ENCODE peak calls at places on chromosomes 1 and 21, in nine cellular contexts. L is effector memory CD4-positive, alpha-beta T cell; O is dorsolateral prefrontal cortex; C is right cardiac atrium; X is GM12878; W is Peyer's patch; A is left lung; Z is pancreas; K is A549. F is an unnamed sample.
A peak's percentile ranks its signal among the peaks of the same experiment; 100 is the strongest.

GRCh38 chr1:23010734-23011449 is 4.8 kb downstream of the TEX46 start:
- DNase-seq in L (no peak), X (no peak), O (no peak), W (no peak), Z (no peak), A (no peak), C (no peak), K (peak; percentile 48), F (no peak)

GRCh38 chr1:13901041-13901440 is 201.1 kb downstream of the PRDM2 start:
- DNase-seq in K (no peak), A (no peak), O (no peak), Z (no peak), W (no peak), L (no peak), C (no peak), X (no peak), F (peak; percentile 69)

GRCh38 chr1:216057947-216058346 is 365.3 kb downstream of the USH2A start:
- DNase-seq in K (no peak), Z (no peak), A (no peak), O (no peak), W (no peak), C (no peak), X (no peak), L (no peak), F (no peak)

GRCh38 chr1:143497374-143497747 is 474.4 kb downstream of the FAM72C start:
- DNase-seq in L (no peak), X (no peak), K (no peak), A (peak; percentile 18), Z (peak; percentile 7), O (no peak), W (peak; percentile 25), C (no peak), F (no peak)

GRCh38 chr21:44699502-44700001 is 2.6 kb downstream of the KRTAP10-12 start:
- DNase-seq in C (no peak), L (no peak), Z (no peak), O (no peak), X (no peak), W (no peak), K (no peak), A (peak; percentile 58), F (no peak)

GRCh38 chr1:28449904-28450303 is 55.9 kb upstream of the RCC1 start:
- DNase-seq in W (no peak), X (peak; percentile 36), A (no peak), L (no peak), O (no peak), K (no peak), C (no peak), Z (no peak), F (no peak)

GRCh38 chr1:2286923-2287322 is 58.8 kb downstream of the SKI start:
- DNase-seq in A (peak; percentile 34), O (no peak), Z (no peak), W (no peak), X (no peak), L (no peak), K (no peak), C (peak; percentile 74), F (no peak)

GRCh38 chr1:39178541-39179431 is 25.7 kb upstream of the MACF1 start:
- DNase-seq in K (peak; percentile 39), L (no peak), Z (no peak), C (no peak), O (no peak), W (no peak), A (no peak), X (no peak), F (no peak)

GRCh38 chr1:214124281-214124805 is 136.6 kb downstream of the PROX1 start:
- DNase-seq in A (no peak), W (no peak), X (no peak), Z (no peak), O (no peak), L (no peak), C (no peak), K (no peak), F (no peak)

GRCh38 chr1:33683913-33684312 is 180.0 kb upstream of the HMGB4 start:
- DNase-seq in W (no peak), Z (no peak), L (no peak), C (peak; percentile 43), X (no peak), K (no peak), A (no peak), O (peak; percentile 40), F (no peak)

GRCh38 chr1:19758227-19758830 is 41.4 kb downstream of the TMCO4 start:
- DNase-seq in K (no peak), A (no peak), W (no peak), C (no peak), O (no peak), L (no peak), X (no peak), Z (no peak), F (no peak)

GRCh38 chr1:113519561-113519960 is 129.2 kb downstream of the MAGI3 start:
- DNase-seq in O (no peak), Z (no peak), K (no peak), C (no peak), A (no peak), X (no peak), L (no peak), W (no peak), F (no peak)

GRCh38 chr21:15741510-15741909 is 11.7 kb downstream of the USP25 start:
- DNase-seq in L (no peak), C (no peak), O (no peak), W (no peak), X (no peak), K (no peak), Z (no peak), A (no peak), F (no peak)

GRCh38 chr21:26096972-26097371 is 73.6 kb downstream of the APP start:
- DNase-seq in A (no peak), Z (no peak), L (no peak), C (no peak), O (no peak), X (no peak), W (no peak), K (no peak), F (no peak)

GRCh38 chr1:86774305-86775304 is 70.2 kb downstream of the SH3GLB1 start:
- DNase-seq in C (peak; percentile 81), Z (peak; percentile 66), O (peak; percentile 65), K (peak; percentile 40), X (peak; percentile 66), L (no peak), W (peak; percentile 49), A (no peak), F (no peak)

DNA sequence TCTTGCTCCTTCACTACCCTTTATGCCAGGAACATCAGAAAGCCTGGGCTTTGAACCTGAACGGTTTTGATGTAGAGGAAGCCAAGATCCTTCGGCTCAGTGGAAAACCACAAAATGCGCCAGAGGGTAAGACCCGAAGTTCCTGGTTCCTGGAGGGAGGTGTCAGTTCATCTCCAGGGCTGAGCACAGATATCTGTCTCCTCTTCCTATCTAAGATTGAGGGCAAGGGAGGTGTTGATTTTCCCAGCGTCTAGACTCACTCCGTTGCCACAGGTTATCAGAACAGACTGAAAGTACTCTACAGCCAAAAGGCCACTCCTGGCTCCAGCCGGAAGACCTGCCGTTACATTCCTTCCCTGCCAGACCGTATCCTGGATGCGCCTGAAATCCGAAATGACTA is 915 bp downstream of the CDC20 start:
- DNase-seq in A (no peak), C (no peak), W (no peak), K (no peak), O (no peak), X (no peak), L (no peak), Z (no peak), F (no peak)
- H3K4me3 ChIP-seq in A (peak overlapping the region; percentile 64), C (no peak overlapping the region), W (no peak overlapping the region), K (peak overlapping the region; percentile 62), O (no peak overlapping the region), X (peak overlapping the region; percentile 79), L (no peak overlapping the region), Z (no peak overlapping the region), F (peak overlapping the region; percentile 84)

DNA sequence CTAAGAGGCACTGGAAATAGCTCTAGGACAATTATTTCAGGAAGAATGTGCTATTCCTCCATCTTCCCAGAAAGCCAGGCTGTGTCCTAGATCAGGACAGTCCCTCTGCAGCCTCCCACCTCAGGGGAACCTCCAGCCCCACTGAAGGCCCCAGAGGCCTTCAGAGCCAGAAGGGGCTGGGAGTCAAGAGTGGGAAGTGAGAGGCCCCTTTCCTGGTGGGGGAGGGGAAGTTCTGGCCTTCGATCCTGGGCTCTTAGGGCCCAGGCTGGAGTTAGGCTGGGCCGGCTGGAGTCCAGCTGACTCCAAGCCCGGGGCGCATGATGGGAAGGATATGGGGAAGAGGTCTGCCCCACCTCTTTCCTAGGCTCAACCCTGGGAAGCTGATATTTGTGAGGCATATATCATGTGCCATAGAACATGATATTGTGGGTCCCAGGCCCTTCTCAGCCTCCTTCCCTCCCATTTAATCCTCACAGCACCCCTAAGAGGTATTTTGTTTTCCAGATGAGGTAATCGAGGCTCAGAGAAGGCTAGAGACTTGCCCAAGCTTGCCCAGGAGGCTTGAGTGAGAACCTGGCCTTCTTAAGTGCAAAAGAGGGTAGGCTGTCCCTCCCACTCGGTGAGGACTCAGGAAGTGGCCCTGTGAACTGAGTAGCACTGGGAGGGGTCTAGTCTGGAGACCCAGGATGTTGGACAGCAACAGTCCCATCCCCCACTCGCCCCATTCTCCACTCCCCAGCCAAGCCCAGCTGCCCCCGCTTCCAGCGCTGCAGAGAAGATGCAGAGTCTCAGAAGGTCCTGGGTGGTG is 18.6 kb upstream of the HSPG2 start:
- DNase-seq in O (no peak), C (peak; percentile 91), K (no peak), X (no peak), A (no peak), Z (no peak), L (no peak), W (no peak), F (no peak)
- H3K4me3 ChIP-seq in O (no peak overlapping the region), C (no peak overlapping the region), K (no peak overlapping the region), X (no peak overlapping the region), A (no peak overlapping the region), Z (no peak overlapping the region), L (no peak overlapping the region), W (no peak overlapping the region), F (no peak overlapping the region)

GRCh38 chr1:236638935-236639334 is 34.6 kb upstream of the HEATR1 start:
- DNase-seq in W (no peak), C (no peak), O (no peak), Z (no peak), K (no peak), X (no peak), L (no peak), A (no peak), F (no peak)
- H3K4me3 ChIP-seq in W (no peak overlapping the region), C (no peak overlapping the region), O (no peak overlapping the region), Z (no peak overlapping the region), K (no peak overlapping the region), X (no peak overlapping the region), L (no peak overlapping the region), A (no peak overlapping the region), F (no peak overlapping the region)

DNA sequence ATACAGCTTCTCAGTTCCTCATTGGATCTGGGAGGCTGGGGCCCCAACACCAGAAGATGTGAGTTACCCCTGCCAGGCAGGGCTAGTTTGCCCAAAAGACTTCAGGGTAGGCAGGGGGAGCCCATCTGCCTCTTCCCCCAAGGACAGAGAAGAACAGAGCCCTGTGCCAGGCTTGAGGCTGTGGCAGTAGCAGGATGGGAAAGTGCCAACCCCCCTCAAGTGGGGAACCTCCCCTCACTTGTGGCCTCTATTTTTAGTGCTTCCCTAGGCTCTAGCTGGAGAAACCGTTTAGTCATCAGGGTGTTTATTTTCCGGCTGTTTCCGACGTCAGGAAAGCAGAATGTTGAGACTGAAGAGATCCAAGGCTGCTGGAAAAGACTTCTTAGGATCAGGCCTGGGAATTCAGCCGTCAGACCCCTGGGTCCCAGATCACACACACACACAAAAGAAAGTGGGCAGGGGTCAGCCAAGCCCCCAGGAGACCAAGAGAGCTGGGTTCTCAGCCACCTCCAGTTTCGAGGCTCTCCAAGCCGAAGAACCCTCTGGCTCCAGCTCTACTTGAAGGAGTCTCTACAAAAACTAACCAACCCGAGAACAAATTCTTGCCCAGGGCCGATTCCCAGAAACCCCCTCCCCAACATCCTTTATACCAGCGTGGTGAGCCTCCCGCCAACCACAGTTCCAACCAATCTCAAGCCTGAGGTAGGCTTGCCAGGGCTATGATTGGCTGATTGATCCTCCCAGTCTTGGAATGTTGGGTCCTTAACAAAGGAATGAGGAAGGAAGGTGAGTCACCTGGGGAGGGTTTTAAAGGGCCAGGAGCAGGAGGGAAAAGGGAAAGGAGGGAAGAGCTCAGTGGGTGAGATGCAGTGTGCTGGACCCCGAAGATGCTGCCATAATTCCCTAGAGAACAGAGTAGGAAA is 2.4 kb upstream of the MEF2D start:
- DNase-seq in W (peak; percentile 64), A (no peak), X (no peak), L (no peak), Z (peak; percentile 69), C (peak; percentile 90), O (peak; percentile 69), K (peak; percentile 96), F (no peak)
- H3K4me3 ChIP-seq in W (peak overlapping the region; percentile 37), A (peak overlapping the region; percentile 16), X (no peak overlapping the region), L (peak overlapping the region; percentile 19), Z (no peak overlapping the region), C (peak overlapping the region; percentile 39), O (peak overlapping the region; percentile 14), K (no peak overlapping the region), F (no peak overlapping the region)

F was measured in LNCaP clone FGC.